ENCODE peak calls at places on chromosomes 3 and 15, in ten cellular contexts. One of them, this sample, is unnamed.

GRCh38 chr3:15955968-15956367 is 158.2 kb upstream of the ANKRD28 start:
- DNase-seq in ELR: no peak
- DNase-seq in left colon: no peak
- DNase-seq in kidney glomerular epithelial cell: no peak
- DNase-seq in activated CD4-positive, alpha-beta T cell treated with anti-CD3 and anti-CD28 coated beads for 48 hours: no peak
- DNase-seq in NCI-H774: no peak
- DNase-seq in EL: no peak
- DNase-seq in activated T-helper 2 cell treated with anti-CD3 and anti-CD28 coated beads, Interferon-gamma antibody, Interleukin-2, Interleukin-4, amounts not matched to agents 10 μg/mL and 5 μg/mL and 100 μg/mL, durations not matched to agents 14 hours and 24 hours and 36 hours: no peak
- DNase-seq in stimulated activated effector memory CD8-positive, alpha-beta T cell treated with anti-CD3 and anti-CD28 coated beads, Interleukin-12 subunit alpha, Interleukin-12 subunit beta, amount 100 ng/mL, for 72 hours: no peak
- DNase-seq in AG09319: no peak
- DNase-seq in this sample: peak; percentile 34

GRCh38 chr3:69462826-69463100 is 76.9 kb upstream of the FRMD4B start:
- DNase-seq in AG09319: no peak
- DNase-seq in kidney glomerular epithelial cell: no peak
- DNase-seq in EL: no peak
- DNase-seq in activated T-helper 2 cell treated with anti-CD3 and anti-CD28 coated beads, Interferon-gamma antibody, Interleukin-2, Interleukin-4, amounts not matched to agents 10 μg/mL and 5 μg/mL and 100 μg/mL, durations not matched to agents 14 hours and 24 hours and 36 hours: no peak
- DNase-seq in NCI-H774: no peak
- DNase-seq in activated CD4-positive, alpha-beta T cell treated with anti-CD3 and anti-CD28 coated beads for 48 hours: no peak
- DNase-seq in left colon: no peak
- DNase-seq in stimulated activated effector memory CD8-positive, alpha-beta T cell treated with anti-CD3 and anti-CD28 coated beads, Interleukin-12 subunit alpha, Interleukin-12 subunit beta, amount 100 ng/mL, for 72 hours: no peak
- DNase-seq in ELR: no peak
- DNase-seq in this sample: no peak

GRCh38 chr15:33553157-33553556 is 242.4 kb downstream of the RYR3 start:
- DNase-seq in kidney glomerular epithelial cell: no peak
- DNase-seq in left colon: no peak
- DNase-seq in stimulated activated effector memory CD8-positive, alpha-beta T cell treated with anti-CD3 and anti-CD28 coated beads, Interleukin-12 subunit alpha, Interleukin-12 subunit beta, amount 100 ng/mL, for 72 hours: no peak
- DNase-seq in ELR: no peak
- DNase-seq in activated T-helper 2 cell treated with anti-CD3 and anti-CD28 coated beads, Interferon-gamma antibody, Interleukin-2, Interleukin-4, amounts not matched to agents 10 μg/mL and 5 μg/mL and 100 μg/mL, durations not matched to agents 14 hours and 24 hours and 36 hours: no peak
- DNase-seq in EL: no peak
- DNase-seq in AG09319: no peak
- DNase-seq in NCI-H774: no peak
- DNase-seq in activated CD4-positive, alpha-beta T cell treated with anti-CD3 and anti-CD28 coated beads for 48 hours: no peak
- DNase-seq in this sample: no peak

GRCh38 chr3:63877737-63878393 is 14.2 kb downstream of the ATXN7 start:
- DNase-seq in AG09319: no peak
- DNase-seq in activated T-helper 2 cell treated with anti-CD3 and anti-CD28 coated beads, Interferon-gamma antibody, Interleukin-2, Interleukin-4, amounts not matched to agents 10 μg/mL and 5 μg/mL and 100 μg/mL, durations not matched to agents 14 hours and 24 hours and 36 hours: no peak
- DNase-seq in ELR: peak; percentile 15
- DNase-seq in NCI-H774: no peak
- DNase-seq in kidney glomerular epithelial cell: peak; percentile 10
- DNase-seq in stimulated activated effector memory CD8-positive, alpha-beta T cell treated with anti-CD3 and anti-CD28 coated beads, Interleukin-12 subunit alpha, Interleukin-12 subunit beta, amount 100 ng/mL, for 72 hours: no peak
- DNase-seq in left colon: no peak
- DNase-seq in EL: peak; percentile 60
- DNase-seq in activated CD4-positive, alpha-beta T cell treated with anti-CD3 and anti-CD28 coated beads for 48 hours: no peak
- DNase-seq in this sample: peak; percentile 42

GRCh38 chr3:121918779-121919483 is 24.7 kb downstream of the SLC15A2 start:
- DNase-seq in NCI-H774: no peak
- DNase-seq in kidney glomerular epithelial cell: no peak
- DNase-seq in activated T-helper 2 cell treated with anti-CD3 and anti-CD28 coated beads, Interferon-gamma antibody, Interleukin-2, Interleukin-4, amounts not matched to agents 10 μg/mL and 5 μg/mL and 100 μg/mL, durations not matched to agents 14 hours and 24 hours and 36 hours: no peak
- DNase-seq in stimulated activated effector memory CD8-positive, alpha-beta T cell treated with anti-CD3 and anti-CD28 coated beads, Interleukin-12 subunit alpha, Interleukin-12 subunit beta, amount 100 ng/mL, for 72 hours: no peak
- DNase-seq in AG09319: no peak
- DNase-seq in EL: peak; percentile 8
- DNase-seq in activated CD4-positive, alpha-beta T cell treated with anti-CD3 and anti-CD28 coated beads for 48 hours: no peak
- DNase-seq in left colon: no peak
- DNase-seq in ELR: peak; percentile 2
- DNase-seq in this sample: no peak

GRCh38 chr3:27699067-27699466 is 23.1 kb downstream of the EOMES start:
- DNase-seq in NCI-H774: no peak
- DNase-seq in kidney glomerular epithelial cell: no peak
- DNase-seq in activated CD4-positive, alpha-beta T cell treated with anti-CD3 and anti-CD28 coated beads for 48 hours: no peak
- DNase-seq in AG09319: no peak
- DNase-seq in activated T-helper 2 cell treated with anti-CD3 and anti-CD28 coated beads, Interferon-gamma antibody, Interleukin-2, Interleukin-4, amounts not matched to agents 10 μg/mL and 5 μg/mL and 100 μg/mL, durations not matched to agents 14 hours and 24 hours and 36 hours: no peak
- DNase-seq in EL: no peak
- DNase-seq in stimulated activated effector memory CD8-positive, alpha-beta T cell treated with anti-CD3 and anti-CD28 coated beads, Interleukin-12 subunit alpha, Interleukin-12 subunit beta, amount 100 ng/mL, for 72 hours: no peak
- DNase-seq in left colon: no peak
- DNase-seq in ELR: no peak
- DNase-seq in this sample: no peak

GRCh38 chr3:117141821-117142220 is 432.2 kb downstream of the TUSC7 start:
- DNase-seq in ELR: no peak
- DNase-seq in kidney glomerular epithelial cell: no peak
- DNase-seq in left colon: no peak
- DNase-seq in stimulated activated effector memory CD8-positive, alpha-beta T cell treated with anti-CD3 and anti-CD28 coated beads, Interleukin-12 subunit alpha, Interleukin-12 subunit beta, amount 100 ng/mL, for 72 hours: no peak
- DNase-seq in NCI-H774: no peak
- DNase-seq in EL: no peak
- DNase-seq in AG09319: no peak
- DNase-seq in activated T-helper 2 cell treated with anti-CD3 and anti-CD28 coated beads, Interferon-gamma antibody, Interleukin-2, Interleukin-4, amounts not matched to agents 10 μg/mL and 5 μg/mL and 100 μg/mL, durations not matched to agents 14 hours and 24 hours and 36 hours: no peak
- DNase-seq in activated CD4-positive, alpha-beta T cell treated with anti-CD3 and anti-CD28 coated beads for 48 hours: no peak
- DNase-seq in this sample: no peak

GRCh38 chr15:42832577-42832976 is 88.0 kb downstream of the TTBK2 start:
- DNase-seq in activated T-helper 2 cell treated with anti-CD3 and anti-CD28 coated beads, Interferon-gamma antibody, Interleukin-2, Interleukin-4, amounts not matched to agents 10 μg/mL and 5 μg/mL and 100 μg/mL, durations not matched to agents 14 hours and 24 hours and 36 hours: no peak
- DNase-seq in NCI-H774: no peak
- DNase-seq in ELR: peak; percentile 93
- DNase-seq in AG09319: peak; percentile 20
- DNase-seq in activated CD4-positive, alpha-beta T cell treated with anti-CD3 and anti-CD28 coated beads for 48 hours: no peak
- DNase-seq in left colon: no peak
- DNase-seq in EL: peak; percentile 94
- DNase-seq in kidney glomerular epithelial cell: peak; percentile 65
- DNase-seq in stimulated activated effector memory CD8-positive, alpha-beta T cell treated with anti-CD3 and anti-CD28 coated beads, Interleukin-12 subunit alpha, Interleukin-12 subunit beta, amount 100 ng/mL, for 72 hours: no peak
- DNase-seq in this sample: peak; percentile 64

GRCh38 chr3:5545719-5546118 is 358.2 kb downstream of the EDEM1 start:
- DNase-seq in activated T-helper 2 cell treated with anti-CD3 and anti-CD28 coated beads, Interferon-gamma antibody, Interleukin-2, Interleukin-4, amounts not matched to agents 10 μg/mL and 5 μg/mL and 100 μg/mL, durations not matched to agents 14 hours and 24 hours and 36 hours: no peak
- DNase-seq in ELR: no peak
- DNase-seq in NCI-H774: no peak
- DNase-seq in stimulated activated effector memory CD8-positive, alpha-beta T cell treated with anti-CD3 and anti-CD28 coated beads, Interleukin-12 subunit alpha, Interleukin-12 subunit beta, amount 100 ng/mL, for 72 hours: no peak
- DNase-seq in AG09319: no peak
- DNase-seq in kidney glomerular epithelial cell: no peak
- DNase-seq in EL: no peak
- DNase-seq in left colon: no peak
- DNase-seq in activated CD4-positive, alpha-beta T cell treated with anti-CD3 and anti-CD28 coated beads for 48 hours: no peak
- DNase-seq in this sample: no peak

GRCh38 chr3:66923991-66924390 is 74.1 kb upstream of the KBTBD8 start:
- DNase-seq in left colon: no peak
- DNase-seq in activated T-helper 2 cell treated with anti-CD3 and anti-CD28 coated beads, Interferon-gamma antibody, Interleukin-2, Interleukin-4, amounts not matched to agents 10 μg/mL and 5 μg/mL and 100 μg/mL, durations not matched to agents 14 hours and 24 hours and 36 hours: no peak
- DNase-seq in AG09319: no peak
- DNase-seq in ELR: no peak
- DNase-seq in activated CD4-positive, alpha-beta T cell treated with anti-CD3 and anti-CD28 coated beads for 48 hours: no peak
- DNase-seq in stimulated activated effector memory CD8-positive, alpha-beta T cell treated with anti-CD3 and anti-CD28 coated beads, Interleukin-12 subunit alpha, Interleukin-12 subunit beta, amount 100 ng/mL, for 72 hours: no peak
- DNase-seq in NCI-H774: no peak
- DNase-seq in kidney glomerular epithelial cell: no peak
- DNase-seq in EL: no peak
- DNase-seq in this sample: no peak

GRCh38 chr3:39548282-39548681 is 80.8 kb downstream of the MOBP start:
- DNase-seq in NCI-H774: peak; percentile 0
- DNase-seq in AG09319: no peak
- DNase-seq in EL: no peak
- DNase-seq in ELR: no peak
- DNase-seq in kidney glomerular epithelial cell: no peak
- DNase-seq in stimulated activated effector memory CD8-positive, alpha-beta T cell treated with anti-CD3 and anti-CD28 coated beads, Interleukin-12 subunit alpha, Interleukin-12 subunit beta, amount 100 ng/mL, for 72 hours: no peak
- DNase-seq in left colon: no peak
- DNase-seq in activated CD4-positive, alpha-beta T cell treated with anti-CD3 and anti-CD28 coated beads for 48 hours: no peak
- DNase-seq in activated T-helper 2 cell treated with anti-CD3 and anti-CD28 coated beads, Interferon-gamma antibody, Interleukin-2, Interleukin-4, amounts not matched to agents 10 μg/mL and 5 μg/mL and 100 μg/mL, durations not matched to agents 14 hours and 24 hours and 36 hours: no peak
- DNase-seq in this sample: no peak

GRCh38 chr15:79154491-79155182 is 64.1 kb upstream of the RASGRF1 start:
- DNase-seq in stimulated activated effector memory CD8-positive, alpha-beta T cell treated with anti-CD3 and anti-CD28 coated beads, Interleukin-12 subunit alpha, Interleukin-12 subunit beta, amount 100 ng/mL, for 72 hours: no peak
- DNase-seq in kidney glomerular epithelial cell: no peak
- DNase-seq in ELR: peak; percentile 10
- DNase-seq in AG09319: no peak
- DNase-seq in activated CD4-positive, alpha-beta T cell treated with anti-CD3 and anti-CD28 coated beads for 48 hours: no peak
- DNase-seq in activated T-helper 2 cell treated with anti-CD3 and anti-CD28 coated beads, Interferon-gamma antibody, Interleukin-2, Interleukin-4, amounts not matched to agents 10 μg/mL and 5 μg/mL and 100 μg/mL, durations not matched to agents 14 hours and 24 hours and 36 hours: no peak
- DNase-seq in NCI-H774: no peak
- DNase-seq in left colon: no peak
- DNase-seq in EL: no peak
- DNase-seq in this sample: no peak